ENCODE peak calls at places on chromosome 14, in seven cellular contexts. F, Q, E, U, Y, A and W are unnamed samples.

GRCh38 chr14:76201162-76201561 is 49.4 kb downstream of the GPATCH2L start:
- DNase-seq in F (no peak), Q (peak; percentile 76), E (peak; percentile 85), U (peak; percentile 82), Y (no peak), A (no peak), W (no peak)

GRCh38 chr14:35337074-35337556 is 44.9 kb downstream of the PSMA6 start:
- DNase-seq in F (no peak), Q (no peak), E (no peak), U (no peak), Y (no peak), A (no peak), W (no peak)

GRCh38 chr14:54782803-54783659 is 119.6 kb downstream of the GCH1 start:
- DNase-seq in F (no peak), Q (no peak), E (no peak), U (no peak), Y (peak; percentile 31), A (peak; percentile 69), W (no peak)

GRCh38 chr14:68513137-68513536 is 279.7 kb downstream of the ZFP36L1 start:
- DNase-seq in F (no peak), Q (no peak), E (no peak), U (no peak), Y (no peak), A (no peak), W (no peak)

GRCh38 chr14:20435454-20436362 is at the start of gene KLHL33:
- DNase-seq in F (no peak), Q (no peak), E (no peak), U (no peak), Y (no peak), A (no peak), W (no peak)

GRCh38 chr14:70917633-70918032 is 10.4 kb downstream of the PCNX1 start:
- DNase-seq in F (no peak), Q (no peak), E (no peak), U (no peak), Y (no peak), A (no peak), W (no peak)

GRCh38 chr14:96844857-96845570 is 47.8 kb downstream of the VRK1 start:
- DNase-seq in F (no peak), Q (no peak), E (no peak), U (no peak), Y (no peak), A (no peak), W (no peak)

GRCh38 chr14:74913986-74914573 is 9.0 kb downstream of the RPS6KL1 start:
- DNase-seq in F (peak; percentile 59), Q (peak; percentile 75), E (peak; percentile 81), U (peak; percentile 45), Y (peak; percentile 67), A (peak; percentile 75), W (no peak)

GRCh38 chr14:90676859-90677258 is 139.4 kb downstream of the TTC7B start:
- DNase-seq in F (no peak), Q (no peak), E (peak; percentile 43), U (peak; percentile 31), Y (no peak), A (no peak), W (no peak)

GRCh38 chr14:31410048-31410654 is 10.2 kb downstream of the HEATR5A start:
- DNase-seq in F (no peak), Q (no peak), E (no peak), U (no peak), Y (no peak), A (no peak), W (no peak)

GRCh38 chr14:65095633-65096205 is 6.6 kb downstream of the MAX start:
- DNase-seq in F (peak; percentile 51), Q (peak; percentile 87), E (peak; percentile 63), U (peak; percentile 86), Y (no peak), A (no peak), W (no peak)

GRCh38 chr14:68975667-68976066 is 3.4 kb downstream of the ACTN1 start:
- DNase-seq in F (no peak), Q (peak; percentile 84), E (peak; percentile 86), U (peak; percentile 91), Y (no peak), A (no peak), W (no peak)

GRCh38 chr14:106309423-106309822 is 783.0 kb downstream of the TMEM121 start:
- DNase-seq in F (no peak), Q (no peak), E (no peak), U (no peak), Y (no peak), A (no peak), W (no peak)

GRCh38 chr14:104724407-104724980 is 465 bp downstream of the ADSS1 start:
- DNase-seq in F (peak; percentile 49), Q (no peak), E (no peak), U (no peak), Y (no peak), A (peak; percentile 47), W (no peak)

GRCh38 chr14:86722612-86723253 is 1192.8 kb downstream of the FLRT2 start:
- DNase-seq in F (no peak), Q (no peak), E (no peak), U (no peak), Y (no peak), A (no peak), W (no peak)

GRCh38 chr14:75286313-75286712 is 7.7 kb downstream of the FOS start:
- DNase-seq in F (no peak), Q (no peak), E (no peak), U (no peak), Y (no peak), A (no peak), W (no peak)

GRCh38 chr14:46840971-46841729 is 189.6 kb upstream of the RPL10L start:
- DNase-seq in F (no peak), Q (peak; percentile 55), E (no peak), U (peak; percentile 37), Y (no peak), A (no peak), W (no peak)

GRCh38 chr14:56803816-56804535 is 6.3 kb downstream of the OTX2 start:
- DNase-seq in F (no peak), Q (no peak), E (no peak), U (no peak), Y (no peak), A (no peak), W (no peak)

GRCh38 chr14:92900660-92901059 is 22.3 kb upstream of the CHGA start:
- DNase-seq in F (no peak), Q (no peak), E (no peak), U (no peak), Y (no peak), A (no peak), W (no peak)

GRCh38 chr14:63922696-63923421 is 70.1 kb downstream of the SYNE2 start:
- DNase-seq in F (peak; percentile 39), Q (no peak), E (peak; percentile 85), U (peak; percentile 76), Y (no peak), A (no peak), W (no peak)

GRCh38 chr14:50762001-50762930 is 68.7 kb downstream of the NIN start:
- DNase-seq in F (no peak), Q (peak; percentile 84), E (peak; percentile 85), U (peak; percentile 87), Y (no peak), A (peak; percentile 72), W (no peak)

GRCh38 chr14:94075008-94075407 is 6.0 kb downstream of the DDX24 start:
- DNase-seq in F (no peak), Q (no peak), E (no peak), U (no peak), Y (no peak), A (no peak), W (no peak)

GRCh38 chr14:94077823-94078222 is 3.2 kb downstream of the DDX24 start:
- DNase-seq in F (no peak), Q (no peak), E (no peak), U (no peak), Y (no peak), A (no peak), W (no peak)

GRCh38 chr14:94077111-94077821 is 3.7 kb downstream of the DDX24 start:
- DNase-seq in F (no peak), Q (no peak), E (no peak), U (no peak), Y (no peak), A (no peak), W (no peak)

GRCh38 chr14:94079891-94080605 is 954 bp downstream of the DDX24 start:
- DNase-seq in F (no peak), Q (peak; percentile 50), E (no peak), U (peak; percentile 44), Y (no peak), A (peak; percentile 40), W (no peak)

DNA sequence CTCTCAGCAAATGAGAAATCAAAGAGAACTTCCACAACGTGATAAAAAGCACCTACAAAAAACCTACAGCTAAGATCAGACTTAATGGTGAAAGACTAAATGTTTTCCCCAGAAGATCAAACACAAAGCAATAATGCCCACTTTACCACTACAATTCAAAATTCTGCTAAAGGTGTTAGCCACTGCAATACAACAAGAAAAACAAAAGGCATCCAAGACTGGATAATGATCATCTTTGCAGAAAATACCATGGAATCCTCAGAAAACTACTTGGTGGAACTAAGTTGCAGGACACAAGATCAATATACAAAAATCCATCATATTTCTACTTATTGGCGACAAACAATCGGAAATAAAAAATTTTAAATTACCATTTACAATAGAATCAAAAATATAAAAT is 6.5 kb downstream of the DDX24 start:
- DNase-seq in F (no peak), Q (no peak), E (no peak), U (no peak), Y (no peak), A (no peak), W (no peak)
- TF ChIP-seq CTCF in F (no peak), Q (no peak), E (no peak), U (no peak), Y (no peak), A (no peak), W (no peak)

GRCh38 chr14:45290547-45290946 is 37.5 kb upstream of the MIS18BP1 start:
- DNase-seq in F (no peak), Q (no peak), E (no peak), U (no peak), Y (no peak), A (no peak), W (no peak)

GRCh38 chr14:45284802-45285201 is 31.8 kb upstream of the MIS18BP1 start:
- DNase-seq in F (no peak), Q (no peak), E (peak; percentile 9), U (no peak), Y (no peak), A (no peak), W (no peak)

GRCh38 chr14:45287609-45288008 is 34.6 kb upstream of the MIS18BP1 start:
- DNase-seq in F (no peak), Q (no peak), E (no peak), U (no peak), Y (no peak), A (no peak), W (no peak)
- TF ChIP-seq CTCF in F (no peak), Q (no peak), E (no peak), U (no peak), Y (no peak), A (no peak), W (no peak)

GRCh38 chr14:103057372-103058208 is at the start of gene CDC42BPB:
- DNase-seq in F (peak; percentile 85), Q (peak; percentile 89), E (peak; percentile 87), U (peak; percentile 80), Y (peak; percentile 92), A (peak; percentile 95), W (no peak)
- TF ChIP-seq CTCF in F (no peak), Q (no peak), E (no peak), U (no peak), Y (no peak), A (no peak), W (no peak)

DNA sequence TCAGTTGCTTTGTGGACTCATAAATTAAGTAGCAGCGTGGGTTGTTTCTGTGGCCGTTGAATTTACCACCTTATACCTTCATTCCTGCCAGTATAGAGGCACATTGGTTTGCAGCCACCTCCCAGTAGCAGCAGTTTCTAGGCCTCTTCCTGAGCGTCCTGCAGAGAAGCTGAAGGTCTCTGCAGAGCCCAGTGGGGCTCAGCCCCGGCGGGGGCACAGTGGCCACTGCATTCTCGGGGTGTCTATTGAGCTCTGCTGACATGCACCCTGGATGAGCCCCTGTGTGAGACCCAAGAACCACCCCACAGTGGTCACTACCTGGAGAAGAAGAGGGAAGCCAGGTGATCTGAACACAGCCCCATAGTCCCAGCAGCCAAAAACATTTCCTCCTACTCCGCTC is 57.7 kb upstream of the DYNC1H1 start:
- DNase-seq in F (no peak), Q (no peak), E (no peak), U (no peak), Y (no peak), A (no peak), W (no peak)
- TF ChIP-seq CTCF in F (no peak), Q (no peak), E (no peak), U (no peak), Y (no peak), A (no peak), W (no peak)